ENCODE peak calls at places on chromosomes 7 and 10, in nine cellular contexts. K is fibroblast of lung; N is progenitor cell of endocrine pancreas; Y is left lung; R is left ventricle myocardium inferior; M is AG10803; G is lower lobe of right lung; I is GM10248; F is CD4-positive, alpha-beta T cell. V is an unnamed sample.

GRCh38 chr10:117646718-117647117 is 104.2 kb downstream of the EMX2 start:
- DNase-seq in K (no peak), N (no peak), Y (no peak), R (no peak), M (no peak), G (no peak), I (no peak), F (no peak), V (no peak)

GRCh38 chr7:87934699-87935372 is 785 bp downstream of the ADAM22 start:
- DNase-seq in K (peak), N (peak), Y (no peak), R (no peak), M (no peak), G (no peak), I (peak), F (no peak), V (no peak)

GRCh38 chr7:68246189-68246633 is 1249.6 kb downstream of the TYW1 start:
- DNase-seq in K (no peak), N (no peak), Y (no peak), R (no peak), M (peak), G (no peak), I (no peak), F (no peak), V (no peak)

GRCh38 chr7:88109612-88110011 is 110.2 kb downstream of the SRI start:
- DNase-seq in K (no peak), N (no peak), Y (no peak), R (no peak), M (no peak), G (no peak), I (no peak), F (no peak), V (no peak)

GRCh38 chr10:69042417-69042816 is 45.5 kb upstream of the SRGN start:
- DNase-seq in K (no peak), N (no peak), Y (no peak), R (no peak), M (no peak), G (peak), I (no peak), F (no peak), V (no peak)

GRCh38 chr7:6413637-6414036 is 34.1 kb downstream of the DAGLB start:
- DNase-seq in K (no peak), N (no peak), Y (no peak), R (no peak), M (no peak), G (no peak), I (no peak), F (no peak), V (no peak)

GRCh38 chr10:71899665-71900412 is 48.8 kb upstream of the PSAP start:
- DNase-seq in K (no peak), N (no peak), Y (peak), R (no peak), M (no peak), G (peak), I (no peak), F (no peak), V (no peak)

GRCh38 chr7:126213876-126214275 is 1038.9 kb downstream of the GRM8 start:
- DNase-seq in K (no peak), N (no peak), Y (no peak), R (no peak), M (no peak), G (no peak), I (no peak), F (no peak), V (no peak)

GRCh38 chr10:79340646-79341244 is 6.5 kb upstream of the PPIF start:
- DNase-seq in K (no peak), N (no peak), Y (no peak), R (peak), M (no peak), G (no peak), I (no peak), F (peak), V (peak)

GRCh38 chr7:5302577-5302976 is 19.8 kb downstream of the SLC29A4 start:
- DNase-seq in K (no peak), N (no peak), Y (no peak), R (no peak), M (no peak), G (no peak), I (no peak), F (no peak), V (no peak)
- TF ChIP-seq CTCF in K (no peak), N (peak), Y (no peak), R (no peak), M (no peak), G (no peak), I (no peak), F (no peak), V (peak)

GRCh38 chr7:157840913-157841756 is 504.3 kb downstream of the DNAJB6 start:
- DNase-seq in K (no peak), N (no peak), Y (no peak), R (no peak), M (no peak), G (peak), I (no peak), F (no peak), V (no peak)
- TF ChIP-seq CTCF in K (no peak), N (no peak), Y (no peak), R (no peak), M (no peak), G (no peak), I (no peak), F (no peak), V (peak)

DNA sequence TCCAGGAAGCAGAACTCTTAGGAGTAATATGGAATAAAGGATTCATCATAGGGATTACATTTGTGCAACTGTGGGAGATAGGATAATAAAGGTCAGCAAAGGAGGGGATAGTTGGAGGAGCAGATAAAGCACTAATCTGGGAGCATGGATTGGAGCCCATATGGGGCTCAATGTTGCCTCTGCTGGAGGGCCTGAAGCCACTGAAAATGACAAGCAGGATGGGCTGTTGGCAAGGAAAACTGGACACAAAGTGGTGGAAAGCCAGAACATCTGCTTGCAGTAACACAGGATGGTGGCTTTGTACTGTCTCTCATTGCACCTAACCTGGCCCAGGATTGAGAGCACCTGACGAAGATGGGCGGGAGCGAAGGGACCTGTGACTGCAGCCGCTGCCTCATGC is 15.0 kb upstream of the COMMD3 start:
- DNase-seq in K (no peak), N (no peak), Y (no peak), R (no peak), M (no peak), G (no peak), I (no peak), F (no peak), V (no peak)
- TF ChIP-seq CTCF in K (peak), N (no peak), Y (no peak), R (no peak), M (peak), G (no peak), I (no peak), F (no peak), V (no peak)

GRCh38 chr10:15660990-15661389 is 58.7 kb downstream of the ITGA8 start:
- DNase-seq in K (no peak), N (no peak), Y (no peak), R (no peak), M (no peak), G (no peak), I (no peak), F (no peak), V (no peak)
- TF ChIP-seq CTCF in K (no peak), N (no peak), Y (no peak), R (no peak), M (no peak), G (no peak), I (no peak), F (no peak), V (no peak)

DNA sequence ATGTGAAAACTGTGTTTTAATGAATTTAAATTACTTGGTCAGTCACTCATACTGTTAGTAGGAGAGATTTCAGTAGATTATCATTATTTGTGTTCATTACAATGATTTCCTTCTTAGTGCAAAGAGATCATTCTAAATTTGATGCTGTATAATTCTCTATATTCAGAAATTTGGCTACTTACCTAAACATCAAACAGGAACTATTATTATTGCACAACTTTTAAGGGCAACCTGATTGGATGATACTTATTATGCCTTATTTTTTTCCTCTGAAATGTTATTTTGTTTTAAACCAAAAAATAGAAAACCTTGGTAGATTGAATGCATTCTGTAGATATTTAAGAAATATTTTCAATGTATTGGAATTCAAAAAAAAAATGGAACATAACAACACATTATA is 436.4 kb upstream of the PCDH15 start:
- DNase-seq in K (no peak), N (no peak), Y (no peak), R (no peak), M (no peak), G (no peak), I (no peak), F (no peak), V (no peak)
- TF ChIP-seq CTCF in K (no peak), N (no peak), Y (no peak), R (no peak), M (no peak), G (no peak), I (no peak), F (no peak), V (no peak)

GRCh38 chr10:127973810-127974311 is 67.0 kb downstream of the PTPRE start:
- DNase-seq in K (no peak), N (no peak), Y (peak), R (no peak), M (no peak), G (no peak), I (no peak), F (no peak), V (no peak)
- TF ChIP-seq CTCF in K (no peak), N (no peak), Y (no peak), R (peak), M (no peak), G (no peak), I (no peak), F (no peak), V (peak)

DNA sequence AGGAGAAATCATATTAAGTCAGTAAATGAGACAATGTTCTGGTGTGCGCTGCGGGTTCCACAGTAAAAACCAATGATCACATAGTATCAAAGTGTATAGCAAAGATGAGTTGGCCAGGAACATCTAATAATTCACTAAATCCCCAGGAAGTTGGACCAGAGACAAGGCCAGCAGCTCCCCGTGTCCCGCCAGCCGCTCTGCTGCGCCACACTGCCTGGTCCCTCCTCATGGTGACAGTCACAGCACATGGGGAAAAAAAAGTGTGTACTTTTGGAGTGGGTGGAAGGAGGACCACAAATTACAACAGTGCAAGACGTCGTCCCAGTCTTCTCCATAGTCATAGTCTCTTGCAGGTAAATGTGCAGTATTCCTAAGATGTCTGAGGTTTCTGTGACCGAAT is 239.0 kb upstream of the RNF32 start:
- DNase-seq in K (no peak), N (no peak), Y (no peak), R (no peak), M (no peak), G (no peak), I (no peak), F (no peak), V (no peak)
- TF ChIP-seq CTCF in K (no peak), N (no peak), Y (no peak), R (no peak), M (no peak), G (no peak), I (no peak), F (no peak), V (no peak)

DNA sequence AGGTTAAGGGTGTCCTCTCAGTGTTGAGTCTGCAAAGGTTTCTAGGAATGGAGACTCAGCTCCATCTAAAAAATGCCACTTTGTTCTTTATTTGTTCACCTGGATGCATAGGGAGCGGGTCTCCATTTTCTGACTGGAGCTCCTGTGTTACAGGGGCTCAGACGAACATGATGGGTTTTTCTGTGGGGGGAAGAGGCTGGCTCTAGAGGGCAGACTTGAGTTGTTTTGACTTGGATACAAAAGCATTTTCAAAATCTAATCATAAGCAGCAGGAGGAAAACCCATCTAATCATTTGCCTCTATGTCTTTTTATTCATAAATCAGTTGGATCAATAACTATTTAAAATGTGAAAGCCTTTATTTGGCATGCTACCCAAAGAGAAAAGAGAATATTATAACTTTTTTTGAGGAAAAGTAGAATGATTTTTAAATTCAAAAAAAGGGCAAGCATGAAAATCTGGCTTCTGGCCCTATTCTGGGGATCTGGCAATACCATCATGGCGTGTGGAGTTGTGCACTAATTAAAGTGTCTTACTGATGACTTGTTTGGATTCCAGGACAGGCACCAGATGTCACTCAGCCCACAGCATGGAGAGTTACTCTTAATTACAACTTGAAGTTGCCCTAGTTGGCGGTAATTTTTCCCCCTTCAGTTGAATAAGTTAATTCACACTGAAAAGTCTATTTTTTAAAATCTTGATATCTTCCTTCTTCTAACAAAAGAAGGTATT is 594.9 kb downstream of the REEP3 start:
- DNase-seq in K (peak), N (no peak), Y (no peak), R (no peak), M (no peak), G (no peak), I (peak), F (no peak), V (no peak)
- TF ChIP-seq CTCF in K (peak), N (peak), Y (no peak), R (peak), M (peak), G (peak), I (peak), F (no peak), V (peak)

GRCh38 chr7:142803901-142804300 is 33.1 kb downstream of the PRSS2 start:
- DNase-seq in K (no peak), N (no peak), Y (no peak), R (no peak), M (no peak), G (no peak), I (no peak), F (no peak), V (no peak)
- TF ChIP-seq CTCF in K (no peak), N (no peak), Y (no peak), R (no peak), M (no peak), G (no peak), I (no peak), F (no peak), V (no peak)

V was measured in type B pancreatic cell.